ENCODE peak calls at places on chromosomes 5 and 9, in four cellular contexts. G is GM12878, K is HepG2, I is K562. N is an unnamed sample.

GRCh38 chr5:125668904-125669303 is 754.3 kb upstream of the GRAMD2B start:
- DNase-seq in G (no peak), K (no peak), I (no peak), N (no peak)

GRCh38 chr9:110106698-110107097 is 101.3 kb downstream of the C9orf152 start:
- DNase-seq in G (no peak), K (no peak), I (no peak), N (no peak)

GRCh38 chr9:102506391-102506790 is 488.7 kb upstream of the CYLC2 start:
- DNase-seq in G (no peak), K (no peak), I (no peak), N (no peak)

GRCh38 chr5:1073239-1074102 is 38.4 kb downstream of the SLC12A7 start:
- DNase-seq in G (no peak), K (no peak), I (no peak), N (no peak)

GRCh38 chr9:130301483-130302286 is 36.1 kb downstream of the HMCN2 start:
- DNase-seq in G (no peak), K (no peak), I (no peak), N (no peak)

GRCh38 chr9:86036555-86036954 is 62.8 kb downstream of the GOLM1 start:
- DNase-seq in G (no peak), K (no peak), I (no peak), N (no peak)

GRCh38 chr9:111393971-111394370 is 63.9 kb upstream of the OR2K2 start:
- DNase-seq in G (no peak), K (no peak), I (no peak), N (no peak)

GRCh38 chr5:172891716-172892421 is 57.8 kb downstream of the ERGIC1 start:
- DNase-seq in G (no peak), K (no peak), I (no peak), N (no peak)

GRCh38 chr5:80754900-80755299 is 100.1 kb upstream of the DHFR start:
- DNase-seq in G (peak), K (no peak), I (no peak), N (no peak)

GRCh38 chr9:80093695-80094094 is 521.9 kb downstream of the TLE4 start:
- DNase-seq in G (no peak), K (no peak), I (no peak), N (no peak)

GRCh38 chr9:136181784-136182421 is 23.0 kb downstream of the LHX3 start:
- DNase-seq in G (no peak), K (no peak), I (no peak), N (no peak)

GRCh38 chr5:180142824-180143610 is 66.0 kb downstream of the RASGEF1C start:
- DNase-seq in G (no peak), K (no peak), I (no peak), N (no peak)

GRCh38 chr5:125699860-125700259 is 723.3 kb upstream of the GRAMD2B start:
- DNase-seq in G (no peak), K (no peak), I (no peak), N (no peak)

GRCh38 chr5:39757121-39757520 is 332.3 kb upstream of the DAB2 start:
- DNase-seq in G (no peak), K (no peak), I (no peak), N (no peak)

GRCh38 chr5:150322202-150322601 is 19.5 kb upstream of the ARSI start:
- DNase-seq in G (no peak), K (no peak), I (no peak), N (no peak)

GRCh38 chr9:33080534-33080933 is 4.1 kb upstream of the SMU1 start:
- DNase-seq in G (no peak), K (no peak), I (no peak), N (no peak)

GRCh38 chr5:56580864-56581263 is 234.5 kb upstream of the MAP3K1 start:
- DNase-seq in G (no peak), K (no peak), I (no peak), N (no peak)

GRCh38 chr9:99162759-99163364 is 57.9 kb downstream of the TGFBR1 start:
- DNase-seq in G (no peak), K (peak), I (peak), N (peak)

GRCh38 chr5:172771439-172772111 is 580 bp upstream of the DUSP1 start:
- DNase-seq in G (no peak), K (no peak), I (peak), N (no peak)

GRCh38 chr5:159518361-159518760 is 188.1 kb upstream of the IL12B start:
- DNase-seq in G (no peak), K (no peak), I (no peak), N (no peak)

GRCh38 chr9:89360465-89360864 is 42.2 kb downstream of the SECISBP2 start:
- DNase-seq in G (no peak), K (no peak), I (no peak), N (no peak)

GRCh38 chr5:127290019-127290945 is at the start of gene MEGF10:
- DNase-seq in G (no peak), K (peak), I (peak), N (peak)

GRCh38 chr5:55899344-55899743 is 48.2 kb downstream of the IL31RA start:
- DNase-seq in G (no peak), K (no peak), I (no peak), N (no peak)

GRCh38 chr5:141747152-141747640 is 65.2 kb upstream of the ARAP3 start:
- DNase-seq in G (no peak), K (no peak), I (peak), N (peak)

GRCh38 chr5:74295141-74295540 is 345.4 kb downstream of the ENC1 start:
- DNase-seq in G (no peak), K (no peak), I (no peak), N (no peak)

GRCh38 chr5:74289238-74289637 is 351.3 kb downstream of the ENC1 start:
- DNase-seq in G (no peak), K (no peak), I (no peak), N (no peak)

GRCh38 chr5:74290634-74291033 is 349.9 kb downstream of the ENC1 start:
- DNase-seq in G (no peak), K (peak), I (no peak), N (no peak)

GRCh38 chr5:74296685-74297084 is 343.8 kb downstream of the ENC1 start:
- DNase-seq in G (peak), K (no peak), I (no peak), N (no peak)

DNA sequence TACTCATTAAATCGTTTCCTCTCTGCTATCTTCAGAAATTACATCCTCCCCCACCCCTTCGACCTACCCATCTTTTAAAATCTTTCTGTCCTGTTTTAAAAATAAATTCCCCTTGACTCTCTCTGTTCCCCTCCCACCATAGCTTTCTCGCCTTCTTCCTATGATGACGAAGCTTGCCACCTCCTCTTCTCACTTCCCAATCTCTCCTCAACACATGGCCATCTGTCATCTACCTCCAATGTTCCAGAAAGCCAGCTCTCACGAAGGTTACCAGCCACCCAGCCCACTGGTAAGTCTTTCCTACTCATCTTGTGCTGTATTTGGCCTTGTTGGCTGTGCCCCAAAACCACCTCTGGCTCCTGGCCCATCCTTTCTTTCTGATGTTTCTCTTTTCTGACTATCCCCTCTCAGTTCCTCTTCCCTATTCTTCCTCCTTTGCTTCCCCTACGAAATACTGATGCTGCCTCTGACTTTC is 346.3 kb downstream of the ENC1 start:
- DNase-seq in G (peak), K (no peak), I (peak), N (no peak)
- TF ChIP-seq FOXM1 in G (peak), K (no peak), I (no peak), N (no peak)

GRCh38 chr5:169875091-169875727 is 105.1 kb downstream of the INSYN2B start:
- DNase-seq in G (no peak), K (no peak), I (no peak), N (no peak)
- TF ChIP-seq FOXM1 in G (no peak), K (no peak), I (no peak), N (no peak)

DNA sequence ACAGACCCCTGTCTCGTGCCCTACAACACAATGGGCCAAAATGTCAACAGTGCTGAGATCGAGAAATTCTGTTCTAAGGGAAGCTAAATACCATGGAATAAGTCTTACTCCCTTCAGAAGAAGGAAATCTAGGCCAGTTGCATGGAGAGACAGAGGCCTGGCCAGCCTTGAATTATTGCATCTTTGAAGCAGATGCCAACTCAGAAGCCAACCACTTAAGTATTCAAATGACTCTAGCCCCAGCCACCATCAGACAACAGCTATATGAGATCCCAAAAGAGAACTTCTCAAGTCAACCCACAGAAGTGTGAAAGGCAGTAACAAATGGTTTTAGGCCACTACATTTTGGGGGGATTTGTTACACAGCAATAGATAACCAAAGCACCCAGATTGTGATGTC is 180.1 kb downstream of the ACTL7B start:
- DNase-seq in G (no peak), K (no peak), I (no peak), N (no peak)
- TF ChIP-seq FOXM1 in G (no peak), K (no peak), I (no peak), N (no peak)

GRCh38 chr9:126164796-126165525 is 161.7 kb upstream of the MVB12B start:
- DNase-seq in G (no peak), K (no peak), I (no peak), N (no peak)
- TF ChIP-seq FOXM1 in G (no peak), K (no peak), I (no peak), N (no peak)

GRCh38 chr9:128286435-128286834 is 10.4 kb downstream of the SWI5 start:
- DNase-seq in G (no peak), K (no peak), I (no peak), N (no peak)
- TF ChIP-seq FOXM1 in G (no peak), K (no peak), I (no peak), N (no peak)

DNA sequence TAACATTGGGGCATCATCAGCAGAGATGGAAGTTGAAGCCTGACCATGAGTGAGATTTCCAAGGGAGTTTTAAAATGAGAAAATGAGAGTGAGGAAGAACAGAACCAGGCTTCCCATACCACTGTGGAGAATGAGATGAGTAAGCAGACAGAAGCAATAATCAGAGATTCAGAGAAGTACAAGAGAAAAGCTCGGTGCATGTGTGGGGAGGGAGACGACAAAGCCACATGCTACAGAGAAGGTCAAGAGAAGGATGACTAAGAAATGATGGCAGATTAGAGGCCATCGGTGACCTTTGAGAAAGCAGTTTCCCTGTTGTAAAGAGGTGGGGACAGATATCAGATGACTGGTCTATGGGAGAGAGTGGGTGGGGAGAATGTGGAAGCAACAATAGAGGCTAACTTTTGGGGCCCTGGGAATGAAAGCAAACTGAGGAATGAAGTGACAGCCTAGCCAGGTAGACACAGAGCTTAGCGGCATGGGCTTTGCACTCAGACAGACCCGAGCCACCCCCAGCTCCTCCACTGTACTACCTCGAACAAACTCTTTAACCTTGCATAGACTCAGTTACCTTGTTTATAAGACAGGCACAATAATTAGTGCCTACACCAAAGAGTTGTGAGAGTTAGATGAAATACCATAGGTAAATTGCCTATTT is 207.7 kb downstream of the PIK3R1 start:
- DNase-seq in G (no peak), K (no peak), I (peak), N (no peak)
- TF ChIP-seq FOXM1 in G (no peak), K (no peak), I (no peak), N (no peak)

GRCh38 chr9:34371886-34372597 is 4.7 kb downstream of the MYORG start:
- DNase-seq in G (no peak), K (no peak), I (no peak), N (no peak)
- TF ChIP-seq FOXM1 in G (no peak), K (no peak), I (no peak), N (no peak)

GRCh38 chr5:42387563-42387962 is 35.7 kb upstream of the GHR start:
- DNase-seq in G (no peak), K (no peak), I (no peak), N (no peak)
- TF ChIP-seq FOXM1 in G (no peak), K (no peak), I (no peak), N (no peak)

DNA sequence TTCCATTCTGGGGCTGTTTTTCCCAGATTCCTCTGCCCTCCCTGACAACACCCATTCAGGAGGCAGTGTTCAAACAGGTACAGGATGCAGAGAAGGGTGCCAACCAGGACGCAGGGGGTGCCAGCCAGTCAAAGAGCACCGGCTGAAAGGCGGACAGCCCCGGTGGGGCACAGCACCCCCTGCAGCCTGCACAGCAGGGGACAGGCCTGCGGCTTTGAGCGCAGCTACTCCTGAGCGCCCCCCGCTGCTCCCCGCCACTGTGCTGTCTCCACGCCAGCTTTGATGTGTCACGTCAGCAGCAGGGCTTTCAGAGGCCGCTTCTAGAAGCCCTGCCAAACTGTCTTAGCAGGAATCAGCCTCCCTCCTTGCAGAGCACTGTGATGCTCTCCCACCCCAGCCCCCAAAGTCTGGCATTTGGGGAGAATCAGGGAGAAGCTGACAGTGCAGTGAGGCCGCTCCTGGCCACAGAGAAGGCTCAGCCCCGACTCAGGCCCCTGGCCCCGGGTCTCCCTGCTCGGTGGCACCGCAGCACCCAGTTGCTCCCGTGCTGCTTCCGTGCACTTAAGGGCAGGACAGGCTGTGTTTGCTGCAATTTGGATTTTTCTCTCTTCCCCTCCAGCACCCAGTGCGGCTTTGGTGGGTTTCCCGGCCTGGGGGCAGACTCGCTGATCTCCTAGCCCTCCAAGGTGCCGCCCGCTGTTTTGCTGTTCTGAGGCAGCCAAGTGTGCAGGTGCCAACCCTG is 20.3 kb downstream of the AK8 start:
- DNase-seq in G (no peak), K (no peak), I (peak), N (no peak)
- TF ChIP-seq FOXM1 in G (no peak), K (no peak), I (no peak), N (no peak)

GRCh38 chr5:59767753-59768159 is 125.8 kb downstream of the PDE4D start:
- DNase-seq in G (no peak), K (no peak), I (no peak), N (no peak)

GRCh38 chr5:59766394-59766793 is 127.1 kb downstream of the PDE4D start:
- DNase-seq in G (no peak), K (no peak), I (no peak), N (no peak)

GRCh38 chr5:59769832-59770231 is 123.7 kb downstream of the PDE4D start:
- DNase-seq in G (no peak), K (no peak), I (no peak), N (no peak)

GRCh38 chr5:59769041-59769360 is 124.5 kb downstream of the PDE4D start:
- DNase-seq in G (no peak), K (no peak), I (no peak), N (no peak)

GRCh38 chr5:59768204-59769040 is 125.1 kb downstream of the PDE4D start:
- DNase-seq in G (no peak), K (peak), I (no peak), N (peak)
- TF ChIP-seq FOXM1 in G (no peak), K (no peak), I (no peak), N (no peak)